ENCODE peak calls at places on chromosomes 6 and 20, in seven cellular contexts. One of them, this sample, is unnamed.

GRCh38 chr6:340991-341827 is 48.9 kb downstream of the DUSP22 start:
- DNase-seq in activated CD8-positive, alpha-beta T cell treated with anti-CD3 and anti-CD28 coated beads for 36 hours: peak; percentile 47
- DNase-seq in NCI-H2081: no peak
- DNase-seq in NCI-H2171 treated with DMSO at 0.1 percent for 48 hours: no peak
- DNase-seq in choroid plexus epithelial cell: no peak
- DNase-seq in fibroblast of the aortic adventitia: no peak
- DNase-seq in B cell: peak; percentile 67
- DNase-seq in this sample: no peak

GRCh38 chr6:132114201-132114860 is 163.2 kb upstream of the CCN2 start:
- DNase-seq in activated CD8-positive, alpha-beta T cell treated with anti-CD3 and anti-CD28 coated beads for 36 hours: no peak
- DNase-seq in NCI-H2081: no peak
- DNase-seq in NCI-H2171 treated with DMSO at 0.1 percent for 48 hours: no peak
- DNase-seq in choroid plexus epithelial cell: no peak
- DNase-seq in fibroblast of the aortic adventitia: peak; percentile 53
- DNase-seq in B cell: no peak
- DNase-seq in this sample: peak; percentile 11

GRCh38 chr6:162777091-162777490 is 49.3 kb downstream of the PACRG start:
- DNase-seq in activated CD8-positive, alpha-beta T cell treated with anti-CD3 and anti-CD28 coated beads for 36 hours: no peak
- DNase-seq in NCI-H2081: no peak
- DNase-seq in NCI-H2171 treated with DMSO at 0.1 percent for 48 hours: no peak
- DNase-seq in choroid plexus epithelial cell: no peak
- DNase-seq in fibroblast of the aortic adventitia: no peak
- DNase-seq in B cell: no peak
- DNase-seq in this sample: no peak

GRCh38 chr6:19731286-19731685 is 105.9 kb upstream of the ID4 start:
- DNase-seq in activated CD8-positive, alpha-beta T cell treated with anti-CD3 and anti-CD28 coated beads for 36 hours: no peak
- DNase-seq in NCI-H2081: no peak
- DNase-seq in NCI-H2171 treated with DMSO at 0.1 percent for 48 hours: no peak
- DNase-seq in choroid plexus epithelial cell: peak; percentile 94
- DNase-seq in fibroblast of the aortic adventitia: peak; percentile 81
- DNase-seq in B cell: no peak
- DNase-seq in this sample: peak; percentile 81

GRCh38 chr20:7712661-7713060 is 227.6 kb downstream of the HAO1 start:
- DNase-seq in activated CD8-positive, alpha-beta T cell treated with anti-CD3 and anti-CD28 coated beads for 36 hours: no peak
- DNase-seq in NCI-H2081: no peak
- DNase-seq in NCI-H2171 treated with DMSO at 0.1 percent for 48 hours: no peak
- DNase-seq in choroid plexus epithelial cell: no peak
- DNase-seq in fibroblast of the aortic adventitia: no peak
- DNase-seq in B cell: no peak
- DNase-seq in this sample: no peak

GRCh38 chr6:52640170-52640569 is 30.7 kb upstream of the TMEM14A start:
- DNase-seq in activated CD8-positive, alpha-beta T cell treated with anti-CD3 and anti-CD28 coated beads for 36 hours: no peak
- DNase-seq in NCI-H2081: peak; percentile 79
- DNase-seq in NCI-H2171 treated with DMSO at 0.1 percent for 48 hours: no peak
- DNase-seq in choroid plexus epithelial cell: peak; percentile 56
- DNase-seq in fibroblast of the aortic adventitia: no peak
- DNase-seq in B cell: no peak
- DNase-seq in this sample: peak; percentile 69

GRCh38 chr6:133380047-133380446 is 138.9 kb downstream of the EYA4 start:
- DNase-seq in activated CD8-positive, alpha-beta T cell treated with anti-CD3 and anti-CD28 coated beads for 36 hours: no peak
- DNase-seq in NCI-H2081: no peak
- DNase-seq in NCI-H2171 treated with DMSO at 0.1 percent for 48 hours: no peak
- DNase-seq in choroid plexus epithelial cell: no peak
- DNase-seq in fibroblast of the aortic adventitia: no peak
- DNase-seq in B cell: no peak
- DNase-seq in this sample: no peak

GRCh38 chr20:46739441-46740213 is 30.2 kb downstream of the SLC2A10 start:
- DNase-seq in activated CD8-positive, alpha-beta T cell treated with anti-CD3 and anti-CD28 coated beads for 36 hours: no peak
- DNase-seq in NCI-H2081: no peak
- DNase-seq in NCI-H2171 treated with DMSO at 0.1 percent for 48 hours: no peak
- DNase-seq in choroid plexus epithelial cell: peak; percentile 37
- DNase-seq in fibroblast of the aortic adventitia: no peak
- DNase-seq in B cell: no peak
- DNase-seq in this sample: no peak

GRCh38 chr20:7500362-7500761 is 439.9 kb downstream of the HAO1 start:
- DNase-seq in activated CD8-positive, alpha-beta T cell treated with anti-CD3 and anti-CD28 coated beads for 36 hours: no peak
- DNase-seq in NCI-H2081: no peak
- DNase-seq in NCI-H2171 treated with DMSO at 0.1 percent for 48 hours: no peak
- DNase-seq in choroid plexus epithelial cell: no peak
- DNase-seq in fibroblast of the aortic adventitia: no peak
- DNase-seq in B cell: no peak
- DNase-seq in this sample: no peak

GRCh38 chr6:35302604-35303218 is 5.1 kb downstream of the DEF6 start:
- DNase-seq in activated CD8-positive, alpha-beta T cell treated with anti-CD3 and anti-CD28 coated beads for 36 hours: peak; percentile 98
- DNase-seq in NCI-H2081: no peak
- DNase-seq in NCI-H2171 treated with DMSO at 0.1 percent for 48 hours: no peak
- DNase-seq in choroid plexus epithelial cell: peak; percentile 35
- DNase-seq in fibroblast of the aortic adventitia: no peak
- DNase-seq in B cell: peak; percentile 89
- DNase-seq in this sample: peak; percentile 9

GRCh38 chr6:84442241-84442640 is 214.8 kb upstream of the CEP162 start:
- DNase-seq in activated CD8-positive, alpha-beta T cell treated with anti-CD3 and anti-CD28 coated beads for 36 hours: no peak
- DNase-seq in NCI-H2081: no peak
- DNase-seq in NCI-H2171 treated with DMSO at 0.1 percent for 48 hours: no peak
- DNase-seq in choroid plexus epithelial cell: no peak
- DNase-seq in fibroblast of the aortic adventitia: peak; percentile 79
- DNase-seq in B cell: no peak
- DNase-seq in this sample: no peak

GRCh38 chr20:39661833-39662232 is 699.7 kb downstream of the DHX35 start:
- DNase-seq in activated CD8-positive, alpha-beta T cell treated with anti-CD3 and anti-CD28 coated beads for 36 hours: no peak
- DNase-seq in NCI-H2081: no peak
- DNase-seq in NCI-H2171 treated with DMSO at 0.1 percent for 48 hours: no peak
- DNase-seq in choroid plexus epithelial cell: peak; percentile 23
- DNase-seq in fibroblast of the aortic adventitia: peak; percentile 0
- DNase-seq in B cell: no peak
- DNase-seq in this sample: no peak

GRCh38 chr6:166561766-166562165 is 24.7 kb downstream of the RAMACL start:
- DNase-seq in activated CD8-positive, alpha-beta T cell treated with anti-CD3 and anti-CD28 coated beads for 36 hours: no peak
- DNase-seq in NCI-H2081: no peak
- DNase-seq in NCI-H2171 treated with DMSO at 0.1 percent for 48 hours: no peak
- DNase-seq in choroid plexus epithelial cell: peak; percentile 37
- DNase-seq in fibroblast of the aortic adventitia: peak; percentile 42
- DNase-seq in B cell: no peak
- DNase-seq in this sample: no peak

GRCh38 chr6:73348550-73349204 is 5.4 kb downstream of the DPPA5 start:
- DNase-seq in activated CD8-positive, alpha-beta T cell treated with anti-CD3 and anti-CD28 coated beads for 36 hours: no peak
- DNase-seq in NCI-H2081: no peak
- DNase-seq in NCI-H2171 treated with DMSO at 0.1 percent for 48 hours: no peak
- DNase-seq in choroid plexus epithelial cell: no peak
- DNase-seq in fibroblast of the aortic adventitia: no peak
- DNase-seq in B cell: no peak
- DNase-seq in this sample: no peak

GRCh38 chr20:48180637-48181036 is 395.4 kb upstream of the SULF2 start:
- DNase-seq in activated CD8-positive, alpha-beta T cell treated with anti-CD3 and anti-CD28 coated beads for 36 hours: no peak
- DNase-seq in NCI-H2081: peak; percentile 73
- DNase-seq in NCI-H2171 treated with DMSO at 0.1 percent for 48 hours: peak; percentile 60
- DNase-seq in choroid plexus epithelial cell: peak; percentile 80
- DNase-seq in fibroblast of the aortic adventitia: no peak
- DNase-seq in B cell: no peak
- DNase-seq in this sample: no peak

GRCh38 chr6:16776394-16777017 is 15.2 kb upstream of the ATXN1 start:
- DNase-seq in activated CD8-positive, alpha-beta T cell treated with anti-CD3 and anti-CD28 coated beads for 36 hours: no peak
- DNase-seq in NCI-H2081: no peak
- DNase-seq in NCI-H2171 treated with DMSO at 0.1 percent for 48 hours: no peak
- DNase-seq in choroid plexus epithelial cell: peak; percentile 47
- DNase-seq in fibroblast of the aortic adventitia: no peak
- DNase-seq in B cell: no peak
- DNase-seq in this sample: no peak

GRCh38 chr6:148348778-148349177 is 6.1 kb downstream of the SASH1 start:
- DNase-seq in activated CD8-positive, alpha-beta T cell treated with anti-CD3 and anti-CD28 coated beads for 36 hours: no peak
- DNase-seq in NCI-H2081: no peak
- DNase-seq in NCI-H2171 treated with DMSO at 0.1 percent for 48 hours: no peak
- DNase-seq in choroid plexus epithelial cell: no peak
- DNase-seq in fibroblast of the aortic adventitia: no peak
- DNase-seq in B cell: no peak
- DNase-seq in this sample: no peak

GRCh38 chr6:106442351-106442750 is 81.8 kb downstream of the CRYBG1 start:
- DNase-seq in activated CD8-positive, alpha-beta T cell treated with anti-CD3 and anti-CD28 coated beads for 36 hours: no peak
- DNase-seq in NCI-H2081: no peak
- DNase-seq in NCI-H2171 treated with DMSO at 0.1 percent for 48 hours: peak; percentile 83
- DNase-seq in choroid plexus epithelial cell: no peak
- DNase-seq in fibroblast of the aortic adventitia: no peak
- DNase-seq in B cell: no peak
- DNase-seq in this sample: no peak

GRCh38 chr20:34549291-34549928 is 9.1 kb upstream of the MAP1LC3A start:
- DNase-seq in activated CD8-positive, alpha-beta T cell treated with anti-CD3 and anti-CD28 coated beads for 36 hours: no peak
- DNase-seq in NCI-H2081: no peak
- DNase-seq in NCI-H2171 treated with DMSO at 0.1 percent for 48 hours: no peak
- DNase-seq in choroid plexus epithelial cell: no peak
- DNase-seq in fibroblast of the aortic adventitia: no peak
- DNase-seq in B cell: no peak
- DNase-seq in this sample: peak; percentile 17

GRCh38 chr20:32823078-32823477 is 3.3 kb downstream of the MAPRE1 start:
- DNase-seq in activated CD8-positive, alpha-beta T cell treated with anti-CD3 and anti-CD28 coated beads for 36 hours: peak; percentile 49
- DNase-seq in NCI-H2081: no peak
- DNase-seq in NCI-H2171 treated with DMSO at 0.1 percent for 48 hours: no peak
- DNase-seq in choroid plexus epithelial cell: peak; percentile 88
- DNase-seq in fibroblast of the aortic adventitia: peak; percentile 77
- DNase-seq in B cell: no peak
- DNase-seq in this sample: peak; percentile 81

GRCh38 chr20:50138479-50139393 is 14.8 kb downstream of the PEDS1 start:
- DNase-seq in activated CD8-positive, alpha-beta T cell treated with anti-CD3 and anti-CD28 coated beads for 36 hours: no peak
- DNase-seq in NCI-H2081: no peak
- DNase-seq in NCI-H2171 treated with DMSO at 0.1 percent for 48 hours: peak; percentile 53
- DNase-seq in choroid plexus epithelial cell: no peak
- DNase-seq in fibroblast of the aortic adventitia: no peak
- DNase-seq in B cell: no peak
- DNase-seq in this sample: no peak

GRCh38 chr6:158328446-158328845 is 16.2 kb downstream of the TULP4 start:
- DNase-seq in activated CD8-positive, alpha-beta T cell treated with anti-CD3 and anti-CD28 coated beads for 36 hours: no peak
- DNase-seq in NCI-H2081: no peak
- DNase-seq in NCI-H2171 treated with DMSO at 0.1 percent for 48 hours: peak; percentile 34
- DNase-seq in choroid plexus epithelial cell: no peak
- DNase-seq in fibroblast of the aortic adventitia: no peak
- DNase-seq in B cell: no peak
- DNase-seq in this sample: no peak

GRCh38 chr20:48773837-48774418 is 53.9 kb downstream of the PREX1 start:
- DNase-seq in activated CD8-positive, alpha-beta T cell treated with anti-CD3 and anti-CD28 coated beads for 36 hours: no peak
- DNase-seq in NCI-H2081: no peak
- DNase-seq in NCI-H2171 treated with DMSO at 0.1 percent for 48 hours: no peak
- DNase-seq in choroid plexus epithelial cell: peak; percentile 76
- DNase-seq in fibroblast of the aortic adventitia: no peak
- DNase-seq in B cell: no peak
- DNase-seq in this sample: no peak

GRCh38 chr6:166344240-166344639 is 1.9 kb upstream of the SFT2D1 start:
- DNase-seq in activated CD8-positive, alpha-beta T cell treated with anti-CD3 and anti-CD28 coated beads for 36 hours: no peak
- DNase-seq in NCI-H2081: no peak
- DNase-seq in NCI-H2171 treated with DMSO at 0.1 percent for 48 hours: no peak
- DNase-seq in choroid plexus epithelial cell: no peak
- DNase-seq in fibroblast of the aortic adventitia: no peak
- DNase-seq in B cell: no peak
- DNase-seq in this sample: no peak

GRCh38 chr20:3781153-3781910 is at the start of gene SPEF1:
- DNase-seq in activated CD8-positive, alpha-beta T cell treated with anti-CD3 and anti-CD28 coated beads for 36 hours: peak; percentile 64
- DNase-seq in NCI-H2081: peak; percentile 90
- DNase-seq in NCI-H2171 treated with DMSO at 0.1 percent for 48 hours: peak; percentile 93
- DNase-seq in choroid plexus epithelial cell: peak; percentile 91
- DNase-seq in fibroblast of the aortic adventitia: peak; percentile 92
- DNase-seq in B cell: peak; percentile 69
- DNase-seq in this sample: peak; percentile 94

GRCh38 chr20:37393196-37393862 is 47.4 kb downstream of the SRC start:
- DNase-seq in activated CD8-positive, alpha-beta T cell treated with anti-CD3 and anti-CD28 coated beads for 36 hours: no peak
- DNase-seq in NCI-H2081: no peak
- DNase-seq in NCI-H2171 treated with DMSO at 0.1 percent for 48 hours: no peak
- DNase-seq in choroid plexus epithelial cell: no peak
- DNase-seq in fibroblast of the aortic adventitia: no peak
- DNase-seq in B cell: peak; percentile 20
- DNase-seq in this sample: no peak

GRCh38 chr6:82363368-82364086 is at the start of gene TPBG:
- DNase-seq in activated CD8-positive, alpha-beta T cell treated with anti-CD3 and anti-CD28 coated beads for 36 hours: no peak
- DNase-seq in NCI-H2081: peak; percentile 52
- DNase-seq in NCI-H2171 treated with DMSO at 0.1 percent for 48 hours: no peak
- DNase-seq in choroid plexus epithelial cell: peak; percentile 67
- DNase-seq in fibroblast of the aortic adventitia: peak; percentile 90
- DNase-seq in B cell: no peak
- DNase-seq in this sample: peak; percentile 92

GRCh38 chr6:168123165-168123911 is 44.3 kb upstream of the FRMD1 start:
- DNase-seq in activated CD8-positive, alpha-beta T cell treated with anti-CD3 and anti-CD28 coated beads for 36 hours: no peak
- DNase-seq in NCI-H2081: no peak
- DNase-seq in NCI-H2171 treated with DMSO at 0.1 percent for 48 hours: no peak
- DNase-seq in choroid plexus epithelial cell: no peak
- DNase-seq in fibroblast of the aortic adventitia: no peak
- DNase-seq in B cell: no peak
- DNase-seq in this sample: no peak

GRCh38 chr6:44255848-44256247 is 1.5 kb downstream of the SLC35B2 start:
- DNase-seq in activated CD8-positive, alpha-beta T cell treated with anti-CD3 and anti-CD28 coated beads for 36 hours: peak; percentile 35
- DNase-seq in NCI-H2081: no peak
- DNase-seq in NCI-H2171 treated with DMSO at 0.1 percent for 48 hours: no peak
- DNase-seq in choroid plexus epithelial cell: no peak
- DNase-seq in fibroblast of the aortic adventitia: no peak
- DNase-seq in B cell: no peak
- DNase-seq in this sample: no peak

GRCh38 chr20:32577657-32578056 is 7.5 kb downstream of the NOL4L start:
- DNase-seq in activated CD8-positive, alpha-beta T cell treated with anti-CD3 and anti-CD28 coated beads for 36 hours: no peak
- DNase-seq in NCI-H2081: no peak
- DNase-seq in NCI-H2171 treated with DMSO at 0.1 percent for 48 hours: peak; percentile 52
- DNase-seq in choroid plexus epithelial cell: peak; percentile 52
- DNase-seq in fibroblast of the aortic adventitia: peak; percentile 40
- DNase-seq in B cell: no peak
- DNase-seq in this sample: peak; percentile 72

GRCh38 chr20:45545754-45546453 is 1.3 kb downstream of the EPPIN start:
- DNase-seq in activated CD8-positive, alpha-beta T cell treated with anti-CD3 and anti-CD28 coated beads for 36 hours: no peak
- DNase-seq in NCI-H2081: no peak
- DNase-seq in NCI-H2171 treated with DMSO at 0.1 percent for 48 hours: peak; percentile 5
- DNase-seq in choroid plexus epithelial cell: peak; percentile 55
- DNase-seq in fibroblast of the aortic adventitia: peak; percentile 61
- DNase-seq in B cell: no peak
- DNase-seq in this sample: peak; percentile 50

This sample was measured in cardiac fibroblast.